ENCODE peak calls at places on chromosomes 4 and X, in seven cellular contexts. V is HFFc6, N is HAP-1, G is right cardiac atrium, P is T-helper 1 cell, Q is pancreas, T is iPS-NIHi11. B is an unnamed sample.
A peak's percentile ranks its signal among the peaks of the same experiment; 100 is the strongest.

GRCh38 chr4:26402458-26402857 is 81.6 kb downstream of the RBPJ start:
- DNase-seq in V (no peak), N (no peak), G (no peak), P (no peak), Q (no peak), T (no peak), B (no peak)

GRCh38 chrX:66012094-66012534 is 27.8 kb downstream of the VSIG4 start:
- DNase-seq in V (no peak), N (no peak), G (no peak), P (no peak), Q (no peak), T (no peak), B (no peak)

GRCh38 chr4:24382381-24382780 is 202.0 kb downstream of the DHX15 start:
- DNase-seq in V (no peak), N (no peak), G (no peak), P (no peak), Q (no peak), T (no peak), B (no peak)

GRCh38 chrX:24426340-24426913 is 38.7 kb upstream of the PDK3 start:
- DNase-seq in V (no peak), N (no peak), G (no peak), P (no peak), Q (no peak), T (no peak), B (peak; percentile 44)

GRCh38 chrX:140439455-140439854 is 65.4 kb downstream of the SOX3 start:
- DNase-seq in V (no peak), N (peak; percentile 81), G (peak; percentile 51), P (no peak), Q (no peak), T (peak; percentile 63), B (no peak)

GRCh38 chrX:20547649-20548051 is 280.9 kb upstream of the RPS6KA3 start:
- DNase-seq in V (peak; percentile 1), N (no peak), G (no peak), P (no peak), Q (peak; percentile 23), T (peak; percentile 5), B (peak; percentile 6)

GRCh38 chrX:12702509-12703091 is 88.6 kb upstream of the PRPS2 start:
- DNase-seq in V (no peak), N (no peak), G (no peak), P (no peak), Q (no peak), T (peak; percentile 23), B (peak; percentile 3)

GRCh38 chr4:156677656-156678055 is 293.9 kb downstream of the PDGFC start:
- DNase-seq in V (no peak), N (no peak), G (no peak), P (no peak), Q (no peak), T (no peak), B (no peak)

GRCh38 chrX:9396930-9397329 is 67.9 kb upstream of the TBL1X start:
- DNase-seq in V (no peak), N (no peak), G (no peak), P (no peak), Q (no peak), T (no peak), B (no peak)

GRCh38 chrX:115689931-115690330 is 129.0 kb downstream of the PLS3 start:
- DNase-seq in V (peak; percentile 22), N (peak; percentile 47), G (no peak), P (no peak), Q (no peak), T (no peak), B (peak; percentile 10)

GRCh38 chr4:81915430-81915829 is 443.7 kb upstream of the RASGEF1B start:
- DNase-seq in V (no peak), N (no peak), G (no peak), P (no peak), Q (no peak), T (no peak), B (no peak)

GRCh38 chr4:65839288-65839919 is 169.1 kb upstream of the EPHA5 start:
- DNase-seq in V (no peak), N (no peak), G (no peak), P (no peak), Q (no peak), T (no peak), B (no peak)

GRCh38 chr4:156977435-156978160 is 6.0 kb upstream of the PDGFC start:
- DNase-seq in V (peak; percentile 88), N (peak; percentile 100), G (no peak), P (no peak), Q (no peak), T (no peak), B (peak; percentile 99)

GRCh38 chr4:151717909-151718613 is 42.7 kb downstream of the GATB start:
- DNase-seq in V (no peak), N (no peak), G (no peak), P (no peak), Q (no peak), T (no peak), B (no peak)

GRCh38 chrX:13428055-13428786 is 108.4 kb upstream of the ATXN3L start:
- DNase-seq in V (peak; percentile 47), N (peak; percentile 68), G (no peak), P (no peak), Q (no peak), T (peak; percentile 24), B (peak; percentile 89)

GRCh38 chr4:8343051-8343966 is 73.8 kb downstream of the HTRA3 start:
- DNase-seq in V (no peak), N (no peak), G (peak; percentile 78), P (no peak), Q (no peak), T (no peak), B (no peak)

GRCh38 chrX:119272882-119273806 is 37.1 kb downstream of the PGRMC1 start:
- DNase-seq in V (no peak), N (no peak), G (peak; percentile 75), P (peak; percentile 25), Q (peak; percentile 25), T (peak; percentile 83), B (peak; percentile 24)

GRCh38 chr4:180116840-180117239 is 2126.4 kb upstream of the TENM3 start:
- DNase-seq in V (no peak), N (no peak), G (no peak), P (no peak), Q (no peak), T (no peak), B (no peak)

GRCh38 chr4:147765121-147765521 is 33.2 kb downstream of the ARHGAP10 start:
- DNase-seq in V (no peak), N (no peak), G (no peak), P (no peak), Q (no peak), T (no peak), B (no peak)

B was measured in foreskin fibroblast.